ENCODE peak calls at places on chromosome 7, in eight cellular contexts. One of them, this sample, is unnamed.

GRCh38 chr7:25260862-25261454 is 32.7 kb upstream of the NPVF start:
- DNase-seq in lower lobe of right lung: no peak
- DNase-seq in stomach: no peak
- DNase-seq in right cardiac atrium: no peak
- DNase-seq in OCI-LY7: peak; percentile 67
- DNase-seq in mesenchymal stem cell: peak; percentile 72
- DNase-seq in CD8-positive, alpha-beta T cell: no peak
- DNase-seq in lung: no peak
- DNase-seq in this sample: no peak

GRCh38 chr7:70849580-70850235 is 282.2 kb upstream of the GALNT17 start:
- DNase-seq in mesenchymal stem cell: no peak
- DNase-seq in lower lobe of right lung: no peak
- DNase-seq in stomach: no peak
- DNase-seq in lung: no peak
- DNase-seq in CD8-positive, alpha-beta T cell: no peak
- DNase-seq in OCI-LY7: no peak
- DNase-seq in right cardiac atrium: no peak
- DNase-seq in this sample: no peak

GRCh38 chr7:87075671-87076404 is 16.4 kb upstream of the ELAPOR2 start:
- DNase-seq in lung: no peak
- DNase-seq in CD8-positive, alpha-beta T cell: no peak
- DNase-seq in OCI-LY7: no peak
- DNase-seq in mesenchymal stem cell: no peak
- DNase-seq in stomach: no peak
- DNase-seq in right cardiac atrium: no peak
- DNase-seq in lower lobe of right lung: no peak
- DNase-seq in this sample: no peak

GRCh38 chr7:112079671-112080070 is 126.5 kb downstream of the DOCK4 start:
- DNase-seq in OCI-LY7: no peak
- DNase-seq in mesenchymal stem cell: peak; percentile 13
- DNase-seq in right cardiac atrium: no peak
- DNase-seq in CD8-positive, alpha-beta T cell: no peak
- DNase-seq in lung: no peak
- DNase-seq in stomach: no peak
- DNase-seq in lower lobe of right lung: no peak
- DNase-seq in this sample: no peak

GRCh38 chr7:101818699-101819071 is 1.3 kb downstream of the CUX1 start:
- DNase-seq in right cardiac atrium: no peak
- DNase-seq in mesenchymal stem cell: no peak
- DNase-seq in lower lobe of right lung: no peak
- DNase-seq in CD8-positive, alpha-beta T cell: no peak
- DNase-seq in lung: no peak
- DNase-seq in stomach: no peak
- DNase-seq in OCI-LY7: no peak
- DNase-seq in this sample: no peak

GRCh38 chr7:114930829-114931655 is 9.1 kb downstream of the MDFIC start:
- DNase-seq in CD8-positive, alpha-beta T cell: no peak
- DNase-seq in right cardiac atrium: no peak
- DNase-seq in lower lobe of right lung: no peak
- DNase-seq in lung: no peak
- DNase-seq in stomach: no peak
- DNase-seq in OCI-LY7: no peak
- DNase-seq in mesenchymal stem cell: no peak
- DNase-seq in this sample: no peak

GRCh38 chr7:118080947-118081346 is 103.0 kb upstream of the LSM8 start:
- DNase-seq in lung: no peak
- DNase-seq in right cardiac atrium: no peak
- DNase-seq in CD8-positive, alpha-beta T cell: no peak
- DNase-seq in lower lobe of right lung: no peak
- DNase-seq in stomach: no peak
- DNase-seq in OCI-LY7: no peak
- DNase-seq in mesenchymal stem cell: peak; percentile 82
- DNase-seq in this sample: no peak

GRCh38 chr7:127968547-127968946 is 62.7 kb downstream of the LRRC4 start:
- DNase-seq in right cardiac atrium: no peak
- DNase-seq in CD8-positive, alpha-beta T cell: no peak
- DNase-seq in mesenchymal stem cell: no peak
- DNase-seq in lower lobe of right lung: no peak
- DNase-seq in OCI-LY7: no peak
- DNase-seq in stomach: no peak
- DNase-seq in lung: no peak
- DNase-seq in this sample: no peak

GRCh38 chr7:135980665-135981180 is 3.6 kb upstream of the MTPN start:
- DNase-seq in stomach: peak; percentile 29
- DNase-seq in right cardiac atrium: no peak
- DNase-seq in lower lobe of right lung: peak; percentile 44
- DNase-seq in CD8-positive, alpha-beta T cell: peak; percentile 25
- DNase-seq in OCI-LY7: peak; percentile 82
- DNase-seq in mesenchymal stem cell: peak; percentile 75
- DNase-seq in lung: peak; percentile 29
- DNase-seq in this sample: no peak

GRCh38 chr7:134899729-134900128 is 86.6 kb upstream of the AGBL3 start:
- DNase-seq in lung: no peak
- DNase-seq in right cardiac atrium: no peak
- DNase-seq in lower lobe of right lung: no peak
- DNase-seq in CD8-positive, alpha-beta T cell: no peak
- DNase-seq in mesenchymal stem cell: peak; percentile 65
- DNase-seq in OCI-LY7: no peak
- DNase-seq in stomach: no peak
- DNase-seq in this sample: no peak

GRCh38 chr7:128893251-128894100 is 17.0 kb downstream of the KCP start:
- DNase-seq in lower lobe of right lung: no peak
- DNase-seq in stomach: peak; percentile 49
- DNase-seq in mesenchymal stem cell: no peak
- DNase-seq in lung: no peak
- DNase-seq in CD8-positive, alpha-beta T cell: no peak
- DNase-seq in right cardiac atrium: peak; percentile 12
- DNase-seq in OCI-LY7: no peak
- DNase-seq in this sample: peak; percentile 87

GRCh38 chr7:128453836-128454804 is 1.6 kb upstream of the HILPDA start:
- DNase-seq in CD8-positive, alpha-beta T cell: no peak
- DNase-seq in mesenchymal stem cell: peak; percentile 90
- DNase-seq in right cardiac atrium: peak; percentile 95
- DNase-seq in lung: peak; percentile 68
- DNase-seq in lower lobe of right lung: peak; percentile 72
- DNase-seq in OCI-LY7: no peak
- DNase-seq in stomach: peak; percentile 88
- DNase-seq in this sample: peak; percentile 94

GRCh38 chr7:13829914-13830603 is 159.4 kb downstream of the ETV1 start:
- DNase-seq in right cardiac atrium: no peak
- DNase-seq in lung: no peak
- DNase-seq in CD8-positive, alpha-beta T cell: no peak
- DNase-seq in OCI-LY7: no peak
- DNase-seq in lower lobe of right lung: no peak
- DNase-seq in mesenchymal stem cell: peak; percentile 79
- DNase-seq in stomach: no peak
- DNase-seq in this sample: no peak

GRCh38 chr7:151271699-151272355 is 23.3 kb upstream of the SMARCD3 start:
- DNase-seq in lung: peak; percentile 73
- DNase-seq in OCI-LY7: peak; percentile 13
- DNase-seq in right cardiac atrium: peak; percentile 47
- DNase-seq in mesenchymal stem cell: peak; percentile 85
- DNase-seq in stomach: peak; percentile 44
- DNase-seq in lower lobe of right lung: peak; percentile 71
- DNase-seq in CD8-positive, alpha-beta T cell: no peak
- DNase-seq in this sample: peak; percentile 86

GRCh38 chr7:152180587-152180986 is 155.1 kb downstream of the GALNT11 start:
- DNase-seq in mesenchymal stem cell: no peak
- DNase-seq in CD8-positive, alpha-beta T cell: no peak
- DNase-seq in lung: no peak
- DNase-seq in stomach: no peak
- DNase-seq in OCI-LY7: no peak
- DNase-seq in lower lobe of right lung: no peak
- DNase-seq in right cardiac atrium: no peak
- DNase-seq in this sample: no peak

GRCh38 chr7:105487559-105488218 is 34.4 kb downstream of the PUS7 start:
- DNase-seq in mesenchymal stem cell: peak; percentile 82
- DNase-seq in lung: no peak
- DNase-seq in lower lobe of right lung: no peak
- DNase-seq in stomach: no peak
- DNase-seq in right cardiac atrium: peak; percentile 39
- DNase-seq in OCI-LY7: peak; percentile 33
- DNase-seq in CD8-positive, alpha-beta T cell: no peak
- DNase-seq in this sample: no peak

GRCh38 chr7:82172896-82173295 is 270.7 kb downstream of the CACNA2D1 start:
- DNase-seq in OCI-LY7: no peak
- DNase-seq in mesenchymal stem cell: peak; percentile 35
- DNase-seq in lung: no peak
- DNase-seq in right cardiac atrium: no peak
- DNase-seq in lower lobe of right lung: no peak
- DNase-seq in stomach: no peak
- DNase-seq in CD8-positive, alpha-beta T cell: no peak
- DNase-seq in this sample: no peak

GRCh38 chr7:2717293-2717904 is 29.4 kb downstream of the AMZ1 start:
- DNase-seq in lower lobe of right lung: peak; percentile 69
- DNase-seq in stomach: peak; percentile 54
- DNase-seq in OCI-LY7: peak; percentile 70
- DNase-seq in right cardiac atrium: no peak
- DNase-seq in mesenchymal stem cell: peak; percentile 86
- DNase-seq in lung: no peak
- DNase-seq in CD8-positive, alpha-beta T cell: no peak
- DNase-seq in this sample: no peak

GRCh38 chr7:44618045-44618444 is 11.6 kb downstream of the OGDH start:
- DNase-seq in stomach: no peak
- DNase-seq in mesenchymal stem cell: no peak
- DNase-seq in right cardiac atrium: no peak
- DNase-seq in lower lobe of right lung: no peak
- DNase-seq in CD8-positive, alpha-beta T cell: no peak
- DNase-seq in OCI-LY7: no peak
- DNase-seq in lung: no peak
- DNase-seq in this sample: no peak
- H3K27ac ChIP-seq in stomach: no peak overlapping the region
- H3K27ac ChIP-seq in mesenchymal stem cell: peak overlapping the region; percentile 77
- H3K27ac ChIP-seq in right cardiac atrium: no peak overlapping the region
- H3K27ac ChIP-seq in lower lobe of right lung: no peak overlapping the region
- H3K27ac ChIP-seq in CD8-positive, alpha-beta T cell: no peak overlapping the region
- H3K27ac ChIP-seq in OCI-LY7: no peak overlapping the region
- H3K27ac ChIP-seq in lung: no peak overlapping the region
- H3K27ac ChIP-seq in this sample: peak overlapping the region; percentile 62

GRCh38 chr7:99204078-99204477 is 3.8 kb downstream of the KPNA7 start:
- DNase-seq in lung: no peak
- DNase-seq in lower lobe of right lung: no peak
- DNase-seq in stomach: no peak
- DNase-seq in right cardiac atrium: no peak
- DNase-seq in OCI-LY7: no peak
- DNase-seq in mesenchymal stem cell: no peak
- DNase-seq in CD8-positive, alpha-beta T cell: no peak
- DNase-seq in this sample: no peak
- H3K4me1 ChIP-seq in lung: no peaks in the 10 kb centered on the region
- H3K4me1 ChIP-seq in lower lobe of right lung: no peaks in the 10 kb centered on the region
- H3K4me1 ChIP-seq in stomach: no peaks in the 10 kb centered on the region
- H3K4me1 ChIP-seq in right cardiac atrium: no peaks in the 10 kb centered on the region
- H3K4me1 ChIP-seq in OCI-LY7: no peaks in the 10 kb centered on the region
- H3K4me1 ChIP-seq in mesenchymal stem cell: peaks cover 3% of the 10 kb centered on the region
- H3K4me1 ChIP-seq in CD8-positive, alpha-beta T cell: no peaks in the 10 kb centered on the region
- H3K4me1 ChIP-seq in this sample: no peaks in the 10 kb centered on the region

DNA sequence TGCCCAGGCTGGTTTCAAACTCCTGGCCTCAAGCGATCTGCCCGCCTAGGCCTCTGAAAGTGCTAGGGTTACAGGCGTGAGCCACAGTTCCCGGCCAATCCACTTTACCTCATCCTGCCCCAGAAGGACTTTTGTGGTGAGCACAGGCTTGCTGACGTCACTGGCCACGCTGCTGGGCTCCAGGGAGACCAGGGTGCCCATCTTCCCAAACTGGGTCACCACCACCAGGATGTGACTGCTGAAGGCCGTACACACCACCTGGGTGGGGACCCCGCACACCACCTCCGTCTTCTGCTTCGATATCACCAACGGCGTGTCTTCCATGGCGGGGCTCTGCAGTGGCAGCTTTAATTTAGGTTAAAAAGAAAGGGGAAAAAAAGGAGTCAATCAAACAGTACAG is 816 bp downstream of the PSMG3 start:
- DNase-seq in OCI-LY7: no peak
- DNase-seq in right cardiac atrium: no peak
- DNase-seq in stomach: no peak
- DNase-seq in mesenchymal stem cell: peak; percentile 57
- DNase-seq in CD8-positive, alpha-beta T cell: no peak
- DNase-seq in lung: no peak
- DNase-seq in lower lobe of right lung: no peak
- DNase-seq in this sample: peak; percentile 72
- H3K27ac ChIP-seq in OCI-LY7: peak overlapping the region; percentile 72
- H3K27ac ChIP-seq in right cardiac atrium: no peak overlapping the region
- H3K27ac ChIP-seq in stomach: peak overlapping the region; percentile 60
- H3K27ac ChIP-seq in mesenchymal stem cell: no peak overlapping the region
- H3K27ac ChIP-seq in CD8-positive, alpha-beta T cell: no peak overlapping the region
- H3K27ac ChIP-seq in lung: peak overlapping the region; percentile 85
- H3K27ac ChIP-seq in lower lobe of right lung: peak overlapping the region; percentile 98
- H3K27ac ChIP-seq in this sample: peak overlapping the region; percentile 11

GRCh38 chr7:76330245-76330644 is 27.8 kb downstream of the HSPB1 start:
- DNase-seq in lower lobe of right lung: no peak
- DNase-seq in lung: no peak
- DNase-seq in CD8-positive, alpha-beta T cell: no peak
- DNase-seq in stomach: no peak
- DNase-seq in right cardiac atrium: no peak
- DNase-seq in mesenchymal stem cell: no peak
- DNase-seq in OCI-LY7: no peak
- DNase-seq in this sample: no peak
- H3K4me1 ChIP-seq in lower lobe of right lung: peaks cover 34% of the 10 kb centered on the region
- H3K4me1 ChIP-seq in lung: peaks cover 11% of the 10 kb centered on the region
- H3K4me1 ChIP-seq in CD8-positive, alpha-beta T cell: peaks cover 11% of the 10 kb centered on the region
- H3K4me1 ChIP-seq in stomach: peaks cover 30% of the 10 kb centered on the region
- H3K4me1 ChIP-seq in right cardiac atrium: peaks cover 18% of the 10 kb centered on the region
- H3K4me1 ChIP-seq in mesenchymal stem cell: peaks cover 7% of the 10 kb centered on the region
- H3K4me1 ChIP-seq in OCI-LY7: no peaks in the 10 kb centered on the region
- H3K4me1 ChIP-seq in this sample: peaks cover 15% of the 10 kb centered on the region

GRCh38 chr7:88787777-88788176 is 7.8 kb downstream of the TEX47 start:
- DNase-seq in OCI-LY7: no peak
- DNase-seq in mesenchymal stem cell: no peak
- DNase-seq in lower lobe of right lung: no peak
- DNase-seq in stomach: no peak
- DNase-seq in right cardiac atrium: no peak
- DNase-seq in lung: no peak
- DNase-seq in CD8-positive, alpha-beta T cell: no peak
- DNase-seq in this sample: no peak
- H3K27ac ChIP-seq in OCI-LY7: no peak overlapping the region
- H3K27ac ChIP-seq in mesenchymal stem cell: no peak overlapping the region
- H3K27ac ChIP-seq in lower lobe of right lung: no peak overlapping the region
- H3K27ac ChIP-seq in stomach: no peak overlapping the region
- H3K27ac ChIP-seq in right cardiac atrium: no peak overlapping the region
- H3K27ac ChIP-seq in lung: no peak overlapping the region
- H3K27ac ChIP-seq in CD8-positive, alpha-beta T cell: no peak overlapping the region
- H3K27ac ChIP-seq in this sample: no peak overlapping the region

GRCh38 chr7:139715194-139715815 is 62.5 kb downstream of the HIPK2 start:
- DNase-seq in CD8-positive, alpha-beta T cell: no peak
- DNase-seq in right cardiac atrium: no peak
- DNase-seq in lung: no peak
- DNase-seq in OCI-LY7: no peak
- DNase-seq in mesenchymal stem cell: no peak
- DNase-seq in lower lobe of right lung: no peak
- DNase-seq in stomach: no peak
- DNase-seq in this sample: no peak
- H3K4me1 ChIP-seq in CD8-positive, alpha-beta T cell: peaks cover 4% of the 10 kb centered on the region
- H3K4me1 ChIP-seq in right cardiac atrium: peaks cover 20% of the 10 kb centered on the region
- H3K4me1 ChIP-seq in lung: peaks cover 14% of the 10 kb centered on the region
- H3K4me1 ChIP-seq in OCI-LY7: no peaks in the 10 kb centered on the region
- H3K4me1 ChIP-seq in mesenchymal stem cell: peaks cover 25% of the 10 kb centered on the region
- H3K4me1 ChIP-seq in lower lobe of right lung: peaks cover 43% of the 10 kb centered on the region
- H3K4me1 ChIP-seq in stomach: peaks cover 9% of the 10 kb centered on the region
- H3K4me1 ChIP-seq in this sample: peaks cover 34% of the 10 kb centered on the region

This sample was measured in kidney.